ENCODE peak calls at places on chromosome 11, in four cellular contexts. G is fibroblast of lung, H is osteoblast, L is GM23248. P is an unnamed sample.

GRCh38 chr11:2912498-2912897 is 16.7 kb downstream of the PHLDA2 start:
- DNase-seq in G (peak; percentile 86), H (peak; percentile 100), L (peak; percentile 83), P (peak; percentile 84)

GRCh38 chr11:83702795-83703194 is 416.6 kb upstream of the CCDC90B start:
- DNase-seq in G (no peak), H (no peak), L (no peak), P (no peak)

GRCh38 chr11:62338218-62338617 is 970 bp downstream of the ASRGL1 start:
- DNase-seq in G (no peak), H (no peak), L (no peak), P (no peak)

GRCh38 chr11:101470881-101471535 is 112.8 kb downstream of the TRPC6 start:
- DNase-seq in G (peak; percentile 29), H (no peak), L (peak; percentile 57), P (no peak)

GRCh38 chr11:110606415-110606814 is 105.8 kb downstream of the ARHGAP20 start:
- DNase-seq in G (no peak), H (no peak), L (no peak), P (no peak)

GRCh38 chr11:70871881-70872280 is 380.5 kb downstream of the SHANK2 start:
- DNase-seq in G (no peak), H (peak; percentile 51), L (peak; percentile 32), P (no peak)

GRCh38 chr11:114133548-114134329 is 74.2 kb downstream of the ZBTB16 start:
- DNase-seq in G (no peak), H (peak; percentile 55), L (peak; percentile 23), P (no peak)

GRCh38 chr11:82992219-82992618 is 79.5 kb downstream of the RAB30 start:
- DNase-seq in G (no peak), H (no peak), L (no peak), P (no peak)

GRCh38 chr11:100593321-100593720 is 93.8 kb upstream of the ARHGAP42 start:
- DNase-seq in G (peak; percentile 22), H (no peak), L (no peak), P (no peak)

GRCh38 chr11:5581014-5581413 is 337 bp downstream of the OR52B6 start:
- DNase-seq in G (no peak), H (no peak), L (no peak), P (no peak)

GRCh38 chr11:1734571-1735081 is 15.8 kb downstream of the IFITM10 start:
- DNase-seq in G (no peak), H (no peak), L (no peak), P (no peak)

GRCh38 chr11:104830080-104830479 is 68.2 kb downstream of the CASP12 start:
- DNase-seq in G (peak; percentile 76), H (peak; percentile 21), L (peak; percentile 73), P (peak; percentile 4)

GRCh38 chr11:13338437-13339069 is 61.0 kb downstream of the BMAL1 start:
- DNase-seq in G (no peak), H (peak; percentile 79), L (peak; percentile 79), P (no peak)

GRCh38 chr11:74720596-74721478 is 10.4 kb downstream of the CHRDL2 start:
- DNase-seq in G (peak; percentile 54), H (no peak), L (no peak), P (no peak)

GRCh38 chr11:101867951-101868350 is 46.9 kb upstream of the CEP126 start:
- DNase-seq in G (peak; percentile 83), H (peak; percentile 5), L (no peak), P (no peak)

GRCh38 chr11:102666331-102666957 is 39.1 kb downstream of the MMP27 start:
- DNase-seq in G (peak; percentile 39), H (peak; percentile 50), L (peak; percentile 74), P (no peak)

GRCh38 chr11:119266517-119267255 is 50.2 kb downstream of the MCAM start:
- DNase-seq in G (no peak), H (no peak), L (no peak), P (no peak)

GRCh38 chr11:79744941-79745340 is 304.1 kb upstream of the TENM4 start:
- DNase-seq in G (no peak), H (no peak), L (no peak), P (no peak)

GRCh38 chr11:126156814-126157213 is 54.6 kb downstream of the RPUSD4 start:
- DNase-seq in G (no peak), H (no peak), L (no peak), P (no peak)

GRCh38 chr11:44626645-44627044 is 61.2 kb downstream of the CD82 start:
- DNase-seq in G (no peak), H (peak; percentile 23), L (no peak), P (no peak)

GRCh38 chr11:11230802-11231562 is 122.1 kb downstream of the CSNK2A3 start:
- DNase-seq in G (no peak), H (no peak), L (peak; percentile 13), P (no peak)

GRCh38 chr11:61052182-61052972 is 49.9 kb upstream of the CD5 start:
- DNase-seq in G (no peak), H (no peak), L (no peak), P (no peak)

GRCh38 chr11:33490842-33491370 is 209.7 kb downstream of the C11orf91 start:
- DNase-seq in G (no peak), H (no peak), L (no peak), P (no peak)

GRCh38 chr11:59705281-59705680 is 8.4 kb downstream of the OR10V1 start:
- DNase-seq in G (peak; percentile 19), H (no peak), L (peak; percentile 17), P (no peak)

GRCh38 chr11:11946878-11947277 is 61.5 kb downstream of the DKK3 start:
- DNase-seq in G (peak; percentile 12), H (no peak), L (no peak), P (no peak)

GRCh38 chr11:126830216-126830615 is 170.4 kb downstream of the KIRREL3 start:
- DNase-seq in G (no peak), H (no peak), L (peak; percentile 8), P (no peak)

GRCh38 chr11:111796696-111797095 is 30.5 kb upstream of the PPP2R1B start:
- DNase-seq in G (no peak), H (no peak), L (no peak), P (no peak)

GRCh38 chr11:74133416-74133815 is 37.4 kb downstream of the C2CD3 start:
- DNase-seq in G (no peak), H (no peak), L (no peak), P (no peak)

GRCh38 chr11:2590951-2591754 is 108.6 kb downstream of the KCNQ1OT1 start:
- DNase-seq in G (no peak), H (peak; percentile 87), L (no peak), P (no peak)

GRCh38 chr11:73766763-73767162 is 5.9 kb upstream of the RAB6A start:
- DNase-seq in G (no peak), H (no peak), L (no peak), P (no peak)

GRCh38 chr11:70059971-70060370 is 18.1 kb upstream of the ANO1 start:
- DNase-seq in G (no peak), H (no peak), L (no peak), P (no peak)

GRCh38 chr11:65165847-65166317 is 4.2 kb upstream of the SPDYC start:
- DNase-seq in G (no peak), H (peak; percentile 63), L (peak; percentile 22), P (no peak)

GRCh38 chr11:110022548-110022947 is 70.6 kb upstream of the ZC3H12C start:
- DNase-seq in G (peak; percentile 8), H (peak; percentile 62), L (no peak), P (no peak)

GRCh38 chr11:309558-309855 is 1.9 kb downstream of the IFITM2 start:
- DNase-seq in G (no peak), H (no peak), L (no peak), P (no peak)

GRCh38 chr11:313787-314547 is at the start of gene IFITM1:
- DNase-seq in G (peak; percentile 68), H (peak; percentile 97), L (peak; percentile 85), P (no peak)

GRCh38 chr11:315051-315481 is 1.2 kb downstream of the IFITM1 start:
- DNase-seq in G (no peak), H (peak; percentile 89), L (peak; percentile 33), P (no peak)

GRCh38 chr11:313304-313786 is 495 bp upstream of the IFITM1 start:
- DNase-seq in G (no peak), H (peak; percentile 81), L (peak; percentile 27), P (no peak)

GRCh38 chr11:312092-312816 is 1.6 kb upstream of the IFITM1 start:
- DNase-seq in G (no peak), H (peak; percentile 89), L (no peak), P (no peak)
- H3K4me2 ChIP-seq in G (peak overlapping the region; percentile 13), H (peak overlapping the region; percentile 51), L (peak overlapping the region; percentile 71), P (peak overlapping the region; percentile 32)

GRCh38 chr11:121931121-121931520 is 184.9 kb downstream of the BLID start:
- DNase-seq in G (no peak), H (no peak), L (peak; percentile 4), P (no peak)

GRCh38 chr11:121933294-121933693 is 182.7 kb downstream of the BLID start:
- DNase-seq in G (no peak), H (no peak), L (no peak), P (no peak)

GRCh38 chr11:121932646-121933185 is 183.3 kb downstream of the BLID start:
- DNase-seq in G (peak; percentile 32), H (no peak), L (peak; percentile 45), P (peak; percentile 69)

GRCh38 chr11:121930004-121930965 is 185.7 kb downstream of the BLID start:
- DNase-seq in G (peak; percentile 56), H (no peak), L (peak; percentile 47), P (no peak)

GRCh38 chr11:121931748-121932352 is 184.2 kb downstream of the BLID start:
- DNase-seq in G (no peak), H (no peak), L (peak; percentile 26), P (no peak)
- H3K4me2 ChIP-seq in G (no peak overlapping the region), H (no peak overlapping the region), L (no peak overlapping the region), P (no peak overlapping the region)

GRCh38 chr11:36360833-36361232 is 64.7 kb downstream of the PRR5L start:
- DNase-seq in G (no peak), H (no peak), L (no peak), P (no peak)
- H3K4me2 ChIP-seq in G (no peak overlapping the region), H (no peak overlapping the region), L (peak overlapping the region; percentile 76), P (peak overlapping the region; percentile 82)

DNA sequence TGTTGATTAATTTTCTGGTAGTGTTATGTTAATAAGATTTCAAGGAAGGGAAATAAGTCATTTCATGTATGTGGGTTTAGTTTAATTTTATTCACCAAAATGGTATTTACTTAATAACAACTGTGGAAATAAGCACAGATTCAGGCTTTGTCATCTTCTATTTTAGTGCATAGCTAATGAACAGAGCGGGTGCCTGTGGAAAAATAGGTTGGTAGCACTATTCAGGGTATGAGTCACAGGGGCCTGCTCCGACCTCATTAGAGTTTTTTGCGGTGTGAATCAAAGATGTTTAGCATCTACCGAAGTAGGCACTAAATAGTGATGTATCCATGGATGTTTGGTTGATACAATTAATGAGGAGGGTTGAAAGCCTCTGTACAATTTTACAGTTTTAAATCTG is 78.1 kb downstream of the FAT3 start:
- DNase-seq in G (peak; percentile 81), H (no peak), L (peak; percentile 77), P (no peak)
- H3K4me2 ChIP-seq in G (no peak overlapping the region), H (no peak overlapping the region), L (peak overlapping the region; percentile 27), P (no peak overlapping the region)

DNA sequence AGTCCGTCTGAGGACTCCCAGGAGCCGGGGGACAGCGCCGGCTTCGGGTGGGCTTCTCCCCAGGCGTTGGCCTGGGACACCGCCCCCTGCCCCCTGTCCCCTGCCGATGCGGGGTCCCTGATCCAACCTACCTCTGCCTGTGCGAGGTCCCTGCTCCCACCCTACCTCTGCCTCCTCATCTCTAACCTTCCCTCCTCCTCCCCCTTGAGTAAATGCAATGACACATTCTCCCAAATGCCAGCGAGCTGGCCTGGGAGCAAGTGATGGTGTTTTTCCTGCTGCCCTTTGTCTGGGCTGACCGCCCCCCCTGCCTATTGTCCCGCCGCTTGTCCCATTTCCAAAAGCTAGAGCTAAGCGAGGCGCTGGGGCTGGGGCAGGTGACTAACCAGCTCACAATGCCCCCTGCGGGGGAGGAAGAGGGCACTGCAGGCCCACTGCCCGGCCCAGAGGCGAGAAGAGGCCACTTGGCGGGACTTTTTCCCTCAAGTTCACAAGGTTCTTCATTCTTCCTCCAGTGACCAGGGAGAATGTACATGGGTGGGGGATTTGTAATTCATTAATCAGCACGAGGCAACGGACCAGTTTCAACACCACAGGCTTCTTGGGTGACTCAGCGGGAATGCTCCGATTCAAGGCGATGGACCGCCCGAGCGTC is 645 bp upstream of the CLCF1 start:
- DNase-seq in G (peak; percentile 99), H (peak; percentile 99), L (peak; percentile 99), P (peak; percentile 85)
- H3K4me2 ChIP-seq in G (peak overlapping the region; percentile 55), H (peak overlapping the region; percentile 84), L (peak overlapping the region; percentile 79), P (peak overlapping the region; percentile 68)